ENCODE peak calls at places on chromosomes 7 and 10, in seven cellular contexts. S is substantia nigra, U is heart left ventricle, E is HL-60, F is colonic mucosa, W is neural progenitor cell, Z is HCT116. A is an unnamed sample.

GRCh38 chr10:65571011-65571570 is 1354.7 kb upstream of the LRRTM3 start:
- DNase-seq in F (peak; percentile 26), Z (peak; percentile 35), W (peak; percentile 20), U (no peak), S (no peak), E (no peak), A (no peak)

GRCh38 chr10:6722616-6723004 is 142.5 kb upstream of the PRKCQ start:
- DNase-seq in W (no peak), Z (peak; percentile 16), S (no peak), E (no peak), F (no peak), U (no peak), A (no peak)

GRCh38 chr7:44561962-44562621 is 11.6 kb downstream of the DDX56 start:
- DNase-seq in F (peak; percentile 76), U (no peak), Z (no peak), E (no peak), S (no peak), W (no peak), A (no peak)

GRCh38 chr10:123150229-123150985 is 2.5 kb downstream of the HMX2 start:
- DNase-seq in Z (no peak), E (no peak), W (peak; percentile 83), F (no peak), U (no peak), S (no peak), A (no peak)

GRCh38 chr10:92575961-92576360 is 2.1 kb upstream of the IDE start:
- DNase-seq in E (peak; percentile 81), F (no peak), U (no peak), W (no peak), S (no peak), Z (no peak), A (no peak)

GRCh38 chr7:157574120-157574519 is 237.3 kb downstream of the DNAJB6 start:
- DNase-seq in F (no peak), Z (no peak), S (no peak), U (no peak), E (no peak), W (no peak), A (no peak)

GRCh38 chr10:101840102-101840684 is 3.4 kb downstream of the KCNIP2 start:
- DNase-seq in S (no peak), E (no peak), Z (no peak), W (peak; percentile 66), U (no peak), F (no peak), A (no peak)

GRCh38 chr7:140375323-140375722 is 23.0 kb downstream of the SLC37A3 start:
- DNase-seq in F (no peak), Z (no peak), U (no peak), S (no peak), E (no peak), W (no peak), A (no peak)

GRCh38 chr7:153193144-153193595 is 433.6 kb downstream of the ACTR3B start:
- DNase-seq in S (peak; percentile 1), Z (no peak), E (no peak), W (peak; percentile 70), F (no peak), U (no peak), A (no peak)

GRCh38 chr7:139034855-139035587 is 821 bp downstream of the ZC3HAV1L start:
- DNase-seq in U (no peak), F (peak; percentile 49), W (peak; percentile 36), S (no peak), E (no peak), Z (no peak), A (peak; percentile 46)

GRCh38 chr7:29328050-29328449 is 133.5 kb downstream of the CHN2 start:
- DNase-seq in F (peak; percentile 46), W (no peak), Z (no peak), S (no peak), U (no peak), E (no peak), A (no peak)

GRCh38 chr7:80128918-80129317 is 5.7 kb upstream of the GNAI1 start:
- DNase-seq in W (no peak), U (no peak), E (no peak), Z (no peak), S (no peak), F (no peak), A (no peak)

GRCh38 chr7:42691030-42691639 is 220.7 kb downstream of the C7orf25 start:
- DNase-seq in W (peak; percentile 79), S (no peak), Z (peak; percentile 10), E (no peak), U (no peak), F (peak; percentile 27), A (no peak)

GRCh38 chr10:118374404-118374803 is 32.3 kb upstream of the FAM204A start:
- DNase-seq in Z (no peak), F (no peak), W (no peak), E (no peak), U (no peak), S (no peak), A (no peak)

GRCh38 chr10:108424656-108425055 is 1260.2 kb upstream of the SORCS1 start:
- DNase-seq in E (no peak), U (no peak), W (no peak), S (no peak), Z (no peak), F (no peak), A (no peak)

GRCh38 chr7:151616443-151617213 is 96.9 kb upstream of the RHEB start:
- DNase-seq in W (no peak), U (no peak), E (no peak), F (no peak), S (no peak), Z (no peak), A (no peak)

GRCh38 chr7:127786184-127786583 is 134.2 kb downstream of the SND1 start:
- DNase-seq in F (no peak), Z (no peak), W (no peak), E (no peak), S (no peak), U (no peak), A (no peak)

GRCh38 chr7:136009488-136010079 is 32.4 kb upstream of the MTPN start:
- DNase-seq in U (no peak), W (peak; percentile 69), E (no peak), Z (peak; percentile 22), S (no peak), F (no peak), A (no peak)

GRCh38 chr7:144437370-144438191 is 34.1 kb upstream of the NOBOX start:
- DNase-seq in W (peak; percentile 60), U (peak; percentile 30), Z (peak; percentile 65), F (peak; percentile 79), E (no peak), S (no peak), A (no peak)

GRCh38 chr7:98456851-98457250 is 56.0 kb upstream of the BAIAP2L1 start:
- DNase-seq in Z (no peak), F (no peak), S (no peak), E (no peak), U (no peak), W (no peak), A (no peak)

GRCh38 chr7:94941844-94942632 is 34.6 kb downstream of the PPP1R9A start:
- DNase-seq in E (no peak), Z (no peak), S (no peak), F (no peak), U (no peak), W (no peak), A (no peak)
- H3K27ac ChIP-seq in E (no peak overlapping the region), Z (no peak overlapping the region), S (no peak overlapping the region), F (no peak overlapping the region), U (no peak overlapping the region), W (no peak overlapping the region), A (no peak overlapping the region)

DNA sequence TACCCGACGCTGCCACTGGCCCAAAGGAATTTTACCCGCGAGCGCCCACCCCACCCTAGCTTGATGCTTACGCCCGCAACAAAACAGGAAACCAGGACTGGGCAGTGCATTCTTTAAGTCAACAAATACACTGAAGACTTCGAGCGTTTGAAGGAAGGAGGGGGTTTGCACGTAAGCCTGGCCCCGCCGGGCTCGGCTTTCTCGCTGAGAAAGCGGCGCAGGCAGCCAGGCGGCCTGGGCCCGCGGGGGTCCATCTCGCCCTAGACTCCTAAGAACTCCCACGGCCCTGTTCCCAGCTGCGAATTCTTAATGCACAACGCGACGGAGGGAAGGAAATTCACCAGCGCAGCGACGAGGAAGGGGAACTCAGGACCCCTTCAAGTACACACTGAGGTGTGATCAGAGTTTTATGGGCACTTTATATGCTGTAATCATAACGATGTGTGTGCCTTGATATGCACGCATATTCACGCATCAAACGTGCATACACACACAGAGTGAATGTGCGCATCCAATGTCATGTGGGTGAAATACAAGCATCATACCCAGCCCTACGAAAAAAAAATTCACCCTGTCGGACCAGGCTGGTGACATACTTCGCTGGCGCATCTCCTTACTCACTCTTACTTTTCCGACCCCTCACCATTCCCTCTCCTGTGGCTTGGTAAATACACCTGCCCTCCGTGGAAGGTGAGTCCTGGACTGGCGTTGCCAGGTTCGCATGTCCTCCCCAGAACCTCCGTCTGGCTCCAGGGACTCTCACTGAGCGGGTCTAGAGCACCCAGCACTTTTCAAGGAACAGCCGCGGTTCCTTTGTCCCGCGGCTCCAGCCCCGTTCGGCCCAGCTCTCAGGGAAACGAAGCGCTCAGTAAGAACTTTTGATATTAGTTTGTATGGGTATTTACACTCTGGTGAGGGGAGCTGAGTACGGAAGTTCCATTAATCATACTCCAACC is 5.7 kb upstream of the HOXA13 start:
- DNase-seq in Z (no peak), F (peak; percentile 46), S (no peak), W (peak; percentile 74), U (no peak), E (no peak), A (no peak)
- H3K27ac ChIP-seq in Z (no peak overlapping the region), F (peak overlapping the region; percentile 92), S (no peak overlapping the region), W (no peak overlapping the region), U (no peak overlapping the region), E (no peak overlapping the region), A (no peak overlapping the region)

GRCh38 chr10:99908512-99908911 is 101.2 kb downstream of the DNMBP start:
- DNase-seq in Z (no peak), S (no peak), U (no peak), W (no peak), F (no peak), E (no peak), A (no peak)

GRCh38 chr10:99913831-99914235 is 95.9 kb downstream of the DNMBP start:
- DNase-seq in S (no peak), W (peak; percentile 96), U (no peak), F (peak; percentile 60), Z (no peak), E (no peak), A (no peak)

GRCh38 chr10:99915414-99915813 is 94.3 kb downstream of the DNMBP start:
- DNase-seq in F (no peak), S (no peak), U (no peak), W (no peak), E (no peak), Z (no peak), A (no peak)

GRCh38 chr10:99914236-99914635 is 95.5 kb downstream of the DNMBP start:
- DNase-seq in U (no peak), E (no peak), Z (no peak), S (no peak), W (peak; percentile 62), F (no peak), A (no peak)

GRCh38 chr10:99912057-99912456 is 97.7 kb downstream of the DNMBP start:
- DNase-seq in F (no peak), E (no peak), W (peak; percentile 23), Z (no peak), S (no peak), U (no peak), A (no peak)
- H3K27ac ChIP-seq in F (no peak overlapping the region), E (no peak overlapping the region), W (no peak overlapping the region), Z (no peak overlapping the region), S (no peak overlapping the region), U (no peak overlapping the region), A (peak overlapping the region; percentile 42)

DNA sequence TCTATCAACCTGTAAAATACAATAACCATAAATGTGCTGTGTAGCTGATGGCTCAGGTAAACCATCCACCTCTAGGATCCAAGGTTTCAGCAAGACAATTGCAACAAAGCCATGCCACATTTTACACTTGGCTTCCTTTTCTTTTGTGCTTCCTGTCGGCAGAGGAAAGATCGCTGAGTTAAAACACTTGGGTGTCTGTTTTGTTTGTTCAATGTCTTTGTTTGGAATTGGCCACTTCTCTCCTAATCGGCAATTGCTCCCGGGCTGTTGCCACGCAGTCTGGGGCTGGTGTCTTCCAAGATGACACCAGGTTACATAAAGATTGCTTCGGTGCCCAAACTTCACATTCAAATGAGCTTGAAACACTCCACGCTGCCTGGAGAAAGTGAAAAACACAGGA is 143.7 kb upstream of the MGMT start:
- DNase-seq in F (no peak), E (no peak), S (no peak), U (no peak), W (peak; percentile 63), Z (no peak), A (no peak)
- H3K27ac ChIP-seq in F (no peak overlapping the region), E (no peak overlapping the region), S (no peak overlapping the region), U (no peak overlapping the region), W (no peak overlapping the region), Z (no peak overlapping the region), A (no peak overlapping the region)